ENCODE peak calls at places on chromosomes 16 and 17, in eight cellular contexts. N, F, I, O, A, V, G and Z are unnamed samples. For H3K4me1, the result is how much of the 10 kb centered on the place peaks cover.

GRCh38 chr17:32310927-32311568 is 30.9 kb downstream of the C17orf75 start:
- DNase-seq in I (no peak), G (no peak), A (no peak), O (no peak), F (no peak), N (no peak), V (no peak), Z (no peak)

GRCh38 chr16:1099224-1100083 is 3.4 kb upstream of the C1QTNF8 start:
- DNase-seq in O (no peak), G (no peak), I (no peak), N (no peak), F (no peak), A (no peak), V (no peak), Z (no peak)

GRCh38 chr17:2705888-2706795 is 5.4 kb downstream of the CLUH start:
- DNase-seq in F (no peak), O (no peak), A (no peak), G (no peak), V (no peak), I (no peak), N (no peak), Z (no peak)

GRCh38 chr16:79598341-79599181 is 2.0 kb downstream of the MAF start:
- DNase-seq in N (peak), G (peak), F (no peak), A (peak), I (peak), O (no peak), V (no peak), Z (peak)

GRCh38 chr16:66798162-66798561 is 3.2 kb downstream of the TERB1 start:
- DNase-seq in O (no peak), F (no peak), V (no peak), G (no peak), I (no peak), N (no peak), A (no peak), Z (no peak)

GRCh38 chr16:13839577-13839976 is 80.4 kb upstream of the ERCC4 start:
- DNase-seq in V (no peak), A (no peak), G (no peak), I (no peak), F (no peak), N (no peak), O (no peak), Z (no peak)

GRCh38 chr17:42779304-42779941 is 987 bp upstream of the WNK4 start:
- DNase-seq in N (no peak), I (no peak), G (no peak), A (no peak), V (no peak), O (no peak), F (no peak), Z (no peak)

GRCh38 chr16:29820730-29821662 is 734 bp downstream of the MVP start:
- DNase-seq in I (peak), F (no peak), O (peak), A (peak), N (peak), V (no peak), G (peak), Z (peak)

GRCh38 chr17:47733047-47733413 is at the start of gene TBX21:
- DNase-seq in I (peak), V (no peak), G (peak), F (peak), A (peak), N (peak), O (no peak), Z (peak)

GRCh38 chr16:55562936-55563335 is 3.5 kb upstream of the CAPNS2 start:
- DNase-seq in G (no peak), A (no peak), V (no peak), F (no peak), I (no peak), N (no peak), O (no peak), Z (no peak)

GRCh38 chr17:35257080-35257701 is 14.3 kb downstream of the SLFN5 start:
- DNase-seq in V (no peak), A (peak), F (no peak), N (peak), I (no peak), O (peak), G (peak), Z (peak)

GRCh38 chr16:64754279-64754678 is 367.6 kb downstream of the CDH11 start:
- DNase-seq in V (no peak), G (no peak), A (no peak), N (no peak), O (no peak), F (no peak), I (no peak), Z (no peak)

GRCh38 chr16:4303973-4304372 is 11.9 kb upstream of the GLIS2 start:
- DNase-seq in O (no peak), N (no peak), I (no peak), A (no peak), G (no peak), V (no peak), F (no peak), Z (no peak)

GRCh38 chr16:21953541-21953902 is 361 bp downstream of the UQCRC2 start:
- DNase-seq in O (no peak), A (no peak), I (no peak), F (no peak), G (no peak), V (no peak), N (no peak), Z (no peak)

GRCh38 chr17:40516581-40517285 is 15.3 kb upstream of the TNS4 start:
- DNase-seq in F (no peak), I (peak), A (peak), G (no peak), V (no peak), O (peak), N (no peak), Z (peak)

GRCh38 chr16:4968879-4969278 is 10.7 kb downstream of the SEC14L5 start:
- DNase-seq in V (no peak), I (no peak), N (no peak), G (no peak), O (no peak), F (no peak), A (no peak), Z (no peak)

GRCh38 chr17:68800731-68801130 is 154.5 kb downstream of the ABCA8 start:
- DNase-seq in A (no peak), O (no peak), V (no peak), N (no peak), I (no peak), G (no peak), F (no peak), Z (no peak)

GRCh38 chr17:31269178-31269577 is 27.9 kb downstream of the OMG start:
- DNase-seq in N (no peak), V (no peak), O (no peak), G (no peak), F (no peak), A (no peak), I (no peak), Z (no peak)

GRCh38 chr17:27968206-27968732 is 74.2 kb upstream of the NLK start:
- DNase-seq in F (no peak), A (no peak), I (no peak), G (peak), V (no peak), O (no peak), N (peak), Z (no peak)

GRCh38 chr17:72588961-72589360 is 468.1 kb downstream of the SOX9 start:
- DNase-seq in N (no peak), F (no peak), A (peak), V (peak), O (peak), G (peak), I (no peak), Z (peak)

GRCh38 chr16:31073073-31073822 is 792 bp downstream of the ZNF668 start:
- DNase-seq in I (peak), V (peak), N (peak), O (peak), G (peak), A (peak), F (peak), Z (peak)

DNA sequence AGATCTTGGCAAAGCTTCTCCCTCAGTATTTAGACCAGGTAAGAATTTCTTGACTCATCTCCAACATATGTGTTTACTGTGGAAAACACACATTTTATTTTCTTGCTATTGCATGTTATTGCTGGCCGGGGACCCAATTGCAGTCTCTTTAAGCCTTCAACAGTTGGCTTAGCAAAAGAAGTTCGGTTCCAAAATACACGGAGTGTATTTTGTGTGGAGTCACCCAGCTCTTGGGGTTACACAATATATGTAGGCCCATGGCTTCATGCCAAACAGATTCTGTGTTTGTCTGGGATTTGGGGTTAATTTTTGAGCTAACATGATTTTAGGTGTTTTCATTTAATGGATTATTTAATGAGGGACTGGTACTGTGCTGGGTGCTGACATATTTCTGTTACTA is 4.0 kb downstream of the ALDH3A2 start:
- DNase-seq in F (no peak), I (no peak), G (peak), N (no peak), O (peak), A (no peak), V (no peak), Z (no peak)
- H3K4me1 ChIP-seq in F (half or more), I (under half), G (under half), N (under half), O (under half), A (under half), V (under half), Z (under half)

GRCh38 chr17:29127840-29128239 is 52.4 kb downstream of the MYO18A start:
- DNase-seq in F (no peak), A (no peak), G (no peak), V (no peak), N (no peak), O (no peak), I (no peak), Z (no peak)

GRCh38 chr17:29126268-29126923 is 53.8 kb downstream of the MYO18A start:
- DNase-seq in F (no peak), A (no peak), G (no peak), O (no peak), N (no peak), I (no peak), V (no peak), Z (no peak)

GRCh38 chr17:29131814-29132682 is 48.1 kb downstream of the MYO18A start:
- DNase-seq in I (peak), O (no peak), N (no peak), G (no peak), V (no peak), A (no peak), F (no peak), Z (no peak)

GRCh38 chr17:29133146-29133713 is 47.0 kb downstream of the MYO18A start:
- DNase-seq in N (peak), O (peak), G (no peak), V (no peak), I (peak), A (peak), F (no peak), Z (peak)

DNA sequence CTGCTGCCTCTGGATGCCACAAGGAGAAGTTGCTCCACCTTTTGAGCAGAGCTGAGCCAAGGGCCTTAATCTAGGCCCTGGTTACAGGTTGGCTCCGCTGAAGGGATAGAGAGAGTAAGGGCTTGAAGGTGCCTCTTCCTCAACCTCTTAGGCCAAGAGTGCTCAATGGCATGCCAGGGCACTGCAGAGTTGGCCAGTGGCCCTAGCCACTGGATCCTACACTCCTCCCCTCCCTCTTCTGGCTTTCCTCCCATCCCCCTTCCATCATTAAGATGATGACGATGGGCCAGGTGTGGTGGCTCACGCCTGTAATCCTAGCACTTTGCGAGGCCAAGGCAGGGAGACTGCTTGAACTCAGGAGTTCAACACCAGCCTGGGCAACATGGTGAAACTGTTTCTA is 50.5 kb downstream of the MYO18A start:
- DNase-seq in F (no peak), O (no peak), A (no peak), V (no peak), G (no peak), I (no peak), N (no peak), Z (no peak)
- TF ChIP-seq CTCF in F (no peak), O (no peak), A (no peak), V (no peak), G (no peak), I (no peak), N (no peak), Z (no peak)

DNA sequence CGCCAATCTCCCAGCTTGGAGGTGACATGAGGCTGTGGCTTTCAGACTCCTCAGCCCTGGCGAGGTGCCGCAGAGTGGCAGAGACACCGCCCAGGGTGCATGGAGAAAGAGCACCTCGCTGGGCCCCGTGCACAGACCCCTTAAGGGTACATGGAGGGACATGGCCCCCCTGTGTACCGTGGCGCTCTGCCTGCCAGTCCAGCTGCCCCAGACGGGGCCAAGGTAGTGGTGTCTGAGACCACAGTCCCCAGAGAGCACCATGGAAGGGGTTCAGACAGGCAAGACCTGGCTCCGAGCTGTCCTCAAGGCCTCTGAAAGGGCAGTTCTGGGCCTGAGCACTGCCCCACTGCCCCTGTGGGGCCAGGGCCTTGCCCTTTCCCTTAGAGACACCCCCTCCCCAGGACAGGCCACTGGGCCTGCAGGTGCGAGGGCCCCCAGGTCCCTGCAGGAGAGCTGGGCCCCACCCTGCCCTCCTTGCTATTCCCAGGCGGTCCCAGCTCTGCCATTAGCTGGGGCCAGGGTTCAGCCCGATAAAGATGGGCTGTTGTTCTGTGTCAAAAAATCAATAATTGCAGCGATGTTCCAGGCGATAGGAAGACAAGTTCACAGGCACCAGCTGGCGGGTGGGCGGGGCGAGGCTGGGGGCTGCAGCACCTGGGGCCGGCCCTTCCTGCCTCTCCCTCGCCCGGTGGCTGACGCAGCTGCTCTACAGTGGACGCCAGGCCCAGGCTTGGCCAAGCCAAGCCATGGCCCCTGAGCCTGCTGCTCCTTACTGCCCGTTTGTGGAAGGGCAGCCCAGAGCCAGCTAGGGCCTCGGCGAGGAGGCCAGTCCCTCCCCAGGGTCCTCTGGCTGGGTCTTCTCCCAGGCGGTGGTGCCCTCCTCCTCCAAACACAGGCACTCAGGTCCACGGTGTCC is 51.7 kb downstream of the ZFPM1 start:
- DNase-seq in I (no peak), A (no peak), G (peak), F (no peak), N (no peak), V (no peak), O (no peak), Z (no peak)
- H3K4me1 ChIP-seq in I (under half), A (under half), G (half or more), F (under half), N (under half), V (under half), O (under half), Z (under half)

DNA sequence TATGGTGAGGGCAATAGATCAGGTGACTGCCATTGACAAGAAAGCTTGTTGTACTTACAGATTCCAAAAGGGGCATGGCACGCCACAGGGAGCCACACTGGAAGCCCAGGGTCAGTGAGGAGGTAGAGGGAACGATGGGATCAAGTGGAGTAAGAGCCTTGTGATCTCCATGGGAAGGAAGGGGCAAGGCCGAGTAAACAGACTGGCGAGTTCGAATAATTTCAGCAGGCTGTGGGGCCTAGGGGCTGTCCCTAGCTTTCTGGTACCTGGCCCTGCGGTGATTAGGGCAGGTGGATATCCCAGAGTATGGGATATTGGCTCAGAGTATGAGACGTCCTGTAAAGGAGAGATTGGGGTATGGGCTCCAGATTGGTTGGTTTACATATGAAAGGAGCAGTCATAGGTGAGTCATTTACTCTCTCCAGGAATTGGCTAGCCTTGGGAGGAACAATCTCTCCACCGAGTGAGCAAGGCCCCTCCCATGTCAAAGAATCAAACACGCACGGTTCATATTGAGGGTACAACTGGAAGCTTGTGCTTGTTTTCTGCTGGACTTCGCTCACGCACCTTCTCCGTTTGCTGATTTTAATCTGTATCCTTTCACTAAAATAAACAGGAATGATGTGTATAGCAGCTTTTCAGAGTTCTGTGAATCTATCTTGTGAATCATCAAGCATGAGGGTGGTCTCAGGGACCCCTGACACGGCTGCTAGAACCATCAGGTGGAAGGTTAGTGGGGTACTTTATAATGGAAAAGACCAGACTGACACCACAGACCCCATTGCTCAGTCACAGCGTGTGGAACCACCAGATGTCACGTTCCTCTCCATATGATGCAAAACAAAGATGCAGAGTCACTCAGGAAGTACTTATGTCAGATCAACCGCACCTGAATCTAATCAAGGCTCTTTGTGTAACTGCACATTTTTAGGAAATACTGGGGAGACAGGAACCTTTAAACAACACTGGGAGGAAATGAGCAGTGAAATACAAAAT is 27.9 kb downstream of the GABARAPL2 start:
- DNase-seq in A (peak), G (no peak), F (no peak), I (no peak), N (no peak), O (peak), V (no peak), Z (no peak)
- TF ChIP-seq CTCF in A (no peak), G (no peak), F (no peak), I (no peak), N (no peak), O (no peak), V (no peak), Z (no peak)

GRCh38 chr16:58028168-58028455 is 2.6 kb downstream of the MMP15 start:
- DNase-seq in O (no peak), F (no peak), I (no peak), N (no peak), G (no peak), V (no peak), A (no peak), Z (no peak)

GRCh38 chr16:58026139-58026704 is 668 bp downstream of the MMP15 start:
- DNase-seq in N (no peak), G (peak), F (no peak), O (peak), A (peak), V (no peak), I (peak), Z (peak)

GRCh38 chr16:58025351-58026138 is at the start of gene MMP15:
- DNase-seq in N (peak), O (peak), A (peak), I (peak), F (peak), V (no peak), G (peak), Z (peak)

GRCh38 chr16:58027341-58028167 is 2.0 kb downstream of the MMP15 start:
- DNase-seq in A (peak), V (no peak), I (no peak), G (peak), N (peak), F (no peak), O (peak), Z (peak)

DNA sequence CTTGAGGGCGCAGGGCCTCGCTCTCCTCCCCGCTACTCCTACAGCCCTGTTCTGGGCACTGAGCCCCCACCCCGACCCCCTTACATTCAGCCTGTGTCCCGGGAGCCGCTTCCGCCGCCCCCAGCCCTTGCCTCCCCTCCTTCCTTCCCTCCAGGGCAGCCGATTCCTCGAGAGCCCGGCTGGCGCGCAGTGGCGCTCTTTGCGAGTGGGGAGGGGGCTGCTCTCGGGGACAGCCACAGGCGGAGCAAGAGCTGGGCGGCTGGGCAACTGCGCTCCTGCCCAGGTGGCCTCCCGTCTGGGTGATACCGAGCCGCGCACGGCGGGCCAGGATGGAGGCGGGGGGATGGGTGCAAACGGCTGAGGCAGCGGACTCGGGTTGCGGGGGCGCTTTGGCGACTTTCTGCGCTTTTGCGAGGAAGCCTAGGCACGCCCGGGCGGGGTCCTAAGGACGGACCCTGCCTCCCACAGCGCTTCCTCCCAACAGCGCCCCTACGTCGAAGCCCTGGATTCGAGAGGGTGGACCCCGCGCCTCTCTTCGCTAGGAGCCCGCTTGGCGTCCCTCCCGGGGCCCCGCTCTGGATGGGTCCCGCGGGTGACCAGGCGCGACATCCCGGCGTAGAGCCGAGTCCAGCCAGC is 1.3 kb downstream of the MMP15 start:
- DNase-seq in N (no peak), V (no peak), G (peak), F (no peak), A (no peak), O (no peak), I (no peak), Z (peak)
- H3K4me1 ChIP-seq in N (half or more), V (under half), G (half or more), F (half or more), A (under half), O (under half), I (under half), Z (under half)